ENCODE peak calls at places on chromosomes 2 and 18, in four cellular contexts. X, F, A and M are unnamed samples.

GRCh38 chr2:120798569-120799215 is 63.0 kb downstream of the GLI2 start:
- DNase-seq in X (no peak), F (no peak), A (no peak), M (no peak)

GRCh38 chr2:229731916-229732315 is 17.6 kb upstream of the DNER start:
- DNase-seq in X (peak), F (no peak), A (no peak), M (no peak)

GRCh38 chr2:197599285-197599965 is 76.0 kb downstream of the RFTN2 start:
- DNase-seq in X (no peak), F (no peak), A (peak), M (no peak)

GRCh38 chr18:70113511-70113910 is 92.0 kb downstream of the RTTN start:
- DNase-seq in X (no peak), F (no peak), A (no peak), M (no peak)

GRCh38 chr18:41593276-41593675 is 361.8 kb upstream of the PIK3C3 start:
- DNase-seq in X (no peak), F (no peak), A (no peak), M (no peak)

GRCh38 chr2:51997571-51997970 is 965.6 kb upstream of the NRXN1 start:
- DNase-seq in X (no peak), F (peak), A (no peak), M (no peak)

GRCh38 chr2:141393214-141393545 is 737.6 kb downstream of the LRP1B start:
- DNase-seq in X (no peak), F (no peak), A (no peak), M (no peak)

GRCh38 chr18:50266248-50266704 is at the start of gene CFAP53:
- DNase-seq in X (peak), F (peak), A (peak), M (peak)

GRCh38 chr18:44701227-44701626 is 20.5 kb downstream of the SETBP1 start:
- DNase-seq in X (no peak), F (no peak), A (no peak), M (no peak)

GRCh38 chr2:216371756-216372702 is at the start of gene MARCHF4:
- DNase-seq in X (peak), F (peak), A (peak), M (peak)

GRCh38 chr2:240646061-240646899 is 21.0 kb downstream of the GPR35 start:
- DNase-seq in X (peak), F (no peak), A (peak), M (no peak)

GRCh38 chr2:54666131-54666637 is 57.3 kb upstream of the EML6 start:
- DNase-seq in X (peak), F (no peak), A (no peak), M (no peak)

GRCh38 chr2:100755441-100755840 is 64.5 kb upstream of the NPAS2 start:
- DNase-seq in X (no peak), F (no peak), A (no peak), M (no peak)

GRCh38 chr2:218289639-218290315 is 2.5 kb downstream of the TMBIM1 start:
- DNase-seq in X (no peak), F (no peak), A (no peak), M (no peak)

GRCh38 chr18:7941533-7941932 is 374.4 kb downstream of the PTPRM start:
- DNase-seq in X (no peak), F (peak), A (no peak), M (no peak)

GRCh38 chr18:32974421-32975165 is 201.8 kb upstream of the KLHL14 start:
- DNase-seq in X (no peak), F (no peak), A (no peak), M (no peak)

GRCh38 chr2:224638338-224638823 is 53.2 kb upstream of the CUL3 start:
- DNase-seq in X (no peak), F (no peak), A (no peak), M (peak)

GRCh38 chr18:457120-457519 is 43.4 kb downstream of the COLEC12 start:
- DNase-seq in X (peak), F (no peak), A (no peak), M (no peak)

GRCh38 chr2:2639251-2640139 is 308.4 kb upstream of the MYT1L start:
- DNase-seq in X (no peak), F (no peak), A (no peak), M (no peak)

GRCh38 chr2:15630121-15630957 is 38.7 kb downstream of the DDX1 start:
- DNase-seq in X (no peak), F (no peak), A (no peak), M (no peak)

GRCh38 chr18:304887-305529 is 37.2 kb upstream of the THOC1 start:
- DNase-seq in X (no peak), F (no peak), A (no peak), M (no peak)

GRCh38 chr2:232377319-232377718 is 1.2 kb upstream of the ALPP start:
- DNase-seq in X (no peak), F (no peak), A (no peak), M (no peak)

GRCh38 chr2:239894276-239894675 is 130.9 kb downstream of the NDUFA10 start:
- DNase-seq in X (no peak), F (no peak), A (peak), M (no peak)

GRCh38 chr18:3230401-3231334 is 10.9 kb upstream of the MYOM1 start:
- DNase-seq in X (no peak), F (no peak), A (no peak), M (no peak)

GRCh38 chr18:59787998-59788875 is 91.0 kb upstream of the CCBE1 start:
- DNase-seq in X (no peak), F (no peak), A (no peak), M (no peak)

GRCh38 chr18:60684843-60685513 is 312.4 kb upstream of the MC4R start:
- DNase-seq in X (no peak), F (peak), A (no peak), M (no peak)

GRCh38 chr2:163943403-163944356 is 207.9 kb upstream of the FIGN start:
- DNase-seq in X (no peak), F (no peak), A (no peak), M (no peak)

GRCh38 chr2:61620244-61621159 is 82.3 kb upstream of the XPO1 start:
- DNase-seq in X (no peak), F (no peak), A (no peak), M (no peak)

GRCh38 chr2:207107551-207107950 is 58.2 kb downstream of the KLF7 start:
- DNase-seq in X (no peak), F (peak), A (no peak), M (no peak)

GRCh38 chr2:201532686-201533304 is 81.3 kb downstream of the STRADB start:
- DNase-seq in X (no peak), F (no peak), A (no peak), M (peak)